ENCODE peak calls at places on chromosomes 11 and 22, in five cellular contexts. H is astrocyte; X is GM13977; R is CD4-positive, CD25-positive, alpha-beta regulatory T cell; I is GM10248. Y is an unnamed sample.
A peak's percentile ranks its signal among the peaks of the same experiment; 100 is the strongest.

GRCh38 chr11:57568330-57568766 is 876 bp upstream of the UBE2L6 start:
- DNase-seq in X (no peak), I (peak; percentile 86), R (peak; percentile 74), H (peak; percentile 27), Y (no peak)

GRCh38 chr22:43388420-43388851 is 23.4 kb upstream of the MPPED1 start:
- DNase-seq in I (peak; percentile 85), X (peak; percentile 87), R (peak; percentile 43), H (peak; percentile 5), Y (peak; percentile 81)

GRCh38 chr11:28528217-28528616 is 420.0 kb downstream of the METTL15 start:
- DNase-seq in R (no peak), X (no peak), I (no peak), H (no peak), Y (no peak)

GRCh38 chr11:94325681-94326080 is 21.3 kb downstream of the IZUMO1R start:
- DNase-seq in H (no peak), I (peak; percentile 71), X (peak; percentile 70), R (peak; percentile 10), Y (peak; percentile 63)

GRCh38 chr11:60831143-60831500 is 10.8 kb upstream of the CCDC86 start:
- DNase-seq in X (peak; percentile 83), I (peak; percentile 84), H (peak; percentile 33), R (peak; percentile 63), Y (peak; percentile 81)

GRCh38 chr11:75320046-75320618 is 31.3 kb downstream of the ARRB1 start:
- DNase-seq in R (no peak), I (no peak), X (no peak), H (no peak), Y (no peak)

GRCh38 chr11:64238999-64239398 is 1.9 kb upstream of the FKBP2 start:
- DNase-seq in R (no peak), X (peak; percentile 36), I (no peak), H (no peak), Y (no peak)

GRCh38 chr22:24819941-24820461 is 14.0 kb downstream of the SGSM1 start:
- DNase-seq in I (no peak), R (no peak), X (no peak), H (no peak), Y (no peak)

GRCh38 chr11:115081972-115082371 is 403.6 kb downstream of the NXPE2 start:
- DNase-seq in R (no peak), I (no peak), X (no peak), H (no peak), Y (no peak)

GRCh38 chr11:125787827-125788226 is at the start of gene PATE3:
- DNase-seq in X (no peak), I (no peak), H (no peak), R (no peak), Y (no peak)

GRCh38 chr22:20569059-20570058 is 61.9 kb downstream of the MED15 start:
- DNase-seq in H (peak; percentile 99), R (peak; percentile 72), X (no peak), I (no peak), Y (no peak)

GRCh38 chr11:71301858-71302533 is 49.6 kb upstream of the SHANK2 start:
- DNase-seq in X (no peak), I (no peak), R (no peak), H (no peak), Y (no peak)

GRCh38 chr11:73314121-73314948 is 6.3 kb downstream of the ARHGEF17 start:
- DNase-seq in X (peak; percentile 72), H (peak; percentile 70), I (peak; percentile 65), R (no peak), Y (no peak)

GRCh38 chr11:2482199-2482598 is 37.4 kb downstream of the KCNQ1 start:
- DNase-seq in H (no peak), R (no peak), X (peak; percentile 4), I (no peak), Y (no peak)

GRCh38 chr11:66189031-66189745 is 79.3 kb upstream of the RAB1B start:
- DNase-seq in X (no peak), H (no peak), I (no peak), R (no peak), Y (no peak)

GRCh38 chr11:279966-280761 is 2.0 kb downstream of the NLRP6 start:
- DNase-seq in I (no peak), X (peak; percentile 66), R (no peak), H (peak; percentile 16), Y (peak; percentile 47)

GRCh38 chr11:83566948-83567347 is 280.8 kb upstream of the CCDC90B start:
- DNase-seq in H (peak; percentile 59), X (no peak), I (no peak), R (no peak), Y (no peak)

GRCh38 chr11:86047275-86047991 is 21.5 kb downstream of the PICALM start:
- DNase-seq in I (no peak), H (peak; percentile 57), R (peak; percentile 22), X (no peak), Y (no peak)

GRCh38 chr11:75429902-75430691 is 2.9 kb downstream of the KLHL35 start:
- DNase-seq in H (peak; percentile 64), R (peak; percentile 36), X (peak; percentile 91), I (peak; percentile 72), Y (peak; percentile 74)

GRCh38 chr11:47412152-47412746 is 3.9 kb downstream of the SLC39A13 start:
- DNase-seq in I (peak; percentile 71), H (no peak), X (peak; percentile 76), R (peak; percentile 28), Y (peak; percentile 65)

GRCh38 chr22:19136915-19137314 is 5.8 kb downstream of the TSSK2 start:
- DNase-seq in H (no peak), X (no peak), I (no peak), R (no peak), Y (no peak)

GRCh38 chr11:70552441-70553150 is 154.3 kb downstream of the CTTN start:
- DNase-seq in H (no peak), I (no peak), R (no peak), X (no peak), Y (no peak)

GRCh38 chr22:44256085-44256484 is 56.7 kb downstream of the SHISAL1 start:
- DNase-seq in I (no peak), H (no peak), R (no peak), X (no peak), Y (no peak)

GRCh38 chr11:113265343-113265742 is 49.0 kb upstream of the TTC12 start:
- DNase-seq in I (no peak), X (no peak), H (no peak), R (no peak), Y (no peak)

GRCh38 chr11:61765550-61766253 is 13.3 kb downstream of the MYRF start:
- DNase-seq in I (no peak), R (no peak), X (no peak), H (no peak), Y (no peak)

GRCh38 chr11:130070109-130070828 is 575 bp downstream of the APLP2 start:
- DNase-seq in H (no peak), R (peak; percentile 30), X (peak; percentile 74), I (peak; percentile 62), Y (peak; percentile 69)